ENCODE peak calls at places on chromosomes 2 and 18, in nine cellular contexts. R is activated CD8-positive, alpha-beta memory T cell treated with anti-CD3 and anti-CD28 coated beads for 24 hours; Q is GM23338; N is germinal center; G is nephron progenitor cell; X is CD4-positive, alpha-beta T cell; M is GM23248; F is amniotic epithelial cell; B is A673. J is an unnamed sample.

GRCh38 chr2:177265386-177265690 is 811 bp upstream of the NFE2L2 start:
- DNase-seq in R (no peak), Q (peak), N (no peak), G (no peak), X (peak), M (peak), F (peak), B (peak), J (no peak)

GRCh38 chr2:47007221-47007825 is 91.7 kb upstream of the MCFD2 start:
- DNase-seq in R (no peak), Q (no peak), N (no peak), G (no peak), X (no peak), M (no peak), F (no peak), B (no peak), J (no peak)

GRCh38 chr2:207473866-207474251 is 55.9 kb upstream of the CREB1 start:
- DNase-seq in R (no peak), Q (no peak), N (no peak), G (no peak), X (no peak), M (peak), F (no peak), B (no peak), J (no peak)

GRCh38 chr2:223590964-223591363 is 11.2 kb downstream of the SCG2 start:
- DNase-seq in R (no peak), Q (no peak), N (no peak), G (no peak), X (no peak), M (no peak), F (no peak), B (no peak), J (no peak)

GRCh38 chr2:74906395-74906794 is 52.0 kb upstream of the POLE4 start:
- DNase-seq in R (no peak), Q (no peak), N (no peak), G (no peak), X (no peak), M (no peak), F (no peak), B (no peak), J (no peak)

GRCh38 chr18:70271742-70272141 is 17.1 kb upstream of the SOCS6 start:
- DNase-seq in R (no peak), Q (no peak), N (no peak), G (no peak), X (no peak), M (no peak), F (no peak), B (no peak), J (no peak)

GRCh38 chr18:9612989-9613388 is 1.4 kb downstream of the PPP4R1 start:
- DNase-seq in R (no peak), Q (no peak), N (no peak), G (no peak), X (no peak), M (no peak), F (no peak), B (no peak), J (no peak)

GRCh38 chr2:210671065-210671464 is 114.7 kb downstream of the CPS1 start:
- DNase-seq in R (no peak), Q (no peak), N (no peak), G (no peak), X (no peak), M (no peak), F (no peak), B (no peak), J (no peak)

GRCh38 chr2:69935011-69935410 is 20.1 kb downstream of the MXD1 start:
- DNase-seq in R (no peak), Q (no peak), N (no peak), G (no peak), X (no peak), M (no peak), F (no peak), B (no peak), J (no peak)

GRCh38 chr2:44120428-44120827 is 48.2 kb upstream of the PPM1B start:
- DNase-seq in R (no peak), Q (no peak), N (no peak), G (no peak), X (no peak), M (peak), F (peak), B (no peak), J (no peak)

GRCh38 chr2:181074457-181074856 is 94.1 kb downstream of the UBE2E3 start:
- DNase-seq in R (no peak), Q (no peak), N (no peak), G (no peak), X (no peak), M (peak), F (no peak), B (no peak), J (no peak)

GRCh38 chr2:102251849-102252203 is 59.5 kb upstream of the IL1RL1 start:
- DNase-seq in R (no peak), Q (no peak), N (no peak), G (no peak), X (no peak), M (no peak), F (no peak), B (no peak), J (no peak)

GRCh38 chr18:36780748-36781147 is 48.1 kb downstream of the TPGS2 start:
- DNase-seq in R (no peak), Q (no peak), N (no peak), G (no peak), X (no peak), M (no peak), F (peak), B (no peak), J (no peak)

GRCh38 chr2:65281626-65282351 is 54.2 kb downstream of the ACTR2 start:
- DNase-seq in R (no peak), Q (peak), N (no peak), G (no peak), X (no peak), M (no peak), F (peak), B (peak), J (no peak)

GRCh38 chr2:675460-675859 is 1.7 kb downstream of the TMEM18 start:
- DNase-seq in R (no peak), Q (no peak), N (no peak), G (no peak), X (no peak), M (no peak), F (no peak), B (no peak), J (no peak)

GRCh38 chr18:75360941-75361340 is 66.6 kb downstream of the SMIM21 start:
- DNase-seq in R (no peak), Q (no peak), N (no peak), G (no peak), X (no peak), M (no peak), F (no peak), B (no peak), J (no peak)

GRCh38 chr2:121570665-121571055 is 40.0 kb downstream of the RNU4ATAC start:
- DNase-seq in R (no peak), Q (no peak), N (no peak), G (no peak), X (no peak), M (no peak), F (no peak), B (no peak), J (no peak)

GRCh38 chr2:60552096-60552850 is 1.2 kb downstream of the BCL11A start:
- DNase-seq in R (no peak), Q (peak), N (no peak), G (peak), X (no peak), M (peak), F (no peak), B (no peak), J (no peak)

GRCh38 chr2:55511508-55512124 is 7.9 kb upstream of the CFAP36 start:
- DNase-seq in R (no peak), Q (peak), N (no peak), G (peak), X (no peak), M (peak), F (peak), B (peak), J (no peak)

GRCh38 chr2:99810241-99810640 is 320.4 kb upstream of the REV1 start:
- DNase-seq in R (no peak), Q (no peak), N (no peak), G (no peak), X (no peak), M (no peak), F (no peak), B (no peak), J (no peak)

GRCh38 chr2:204796581-204796980 is 251.3 kb downstream of the PARD3B start:
- DNase-seq in R (no peak), Q (no peak), N (no peak), G (no peak), X (no peak), M (no peak), F (no peak), B (no peak), J (no peak)

GRCh38 chr18:51559902-51560287 is 362.4 kb upstream of the MEX3C start:
- DNase-seq in R (no peak), Q (no peak), N (no peak), G (no peak), X (no peak), M (no peak), F (no peak), B (peak), J (no peak)

GRCh38 chr18:68797901-68798300 is at the start of gene CCDC102B:
- DNase-seq in R (no peak), Q (no peak), N (no peak), G (no peak), X (no peak), M (peak), F (peak), B (peak), J (no peak)

GRCh38 chr2:129035992-129036391 is 717.3 kb upstream of the HS6ST1 start:
- DNase-seq in R (no peak), Q (no peak), N (no peak), G (no peak), X (no peak), M (no peak), F (no peak), B (no peak), J (no peak)

GRCh38 chr2:113791697-113792590 is 35.5 kb upstream of the SLC35F5 start:
- DNase-seq in R (no peak), Q (no peak), N (peak), G (no peak), X (no peak), M (peak), F (no peak), B (no peak), J (no peak)

GRCh38 chr2:197168705-197169104 is 141.9 kb downstream of the ANKRD44 start:
- DNase-seq in R (peak), Q (peak), N (peak), G (peak), X (peak), M (peak), F (peak), B (peak), J (peak)

GRCh38 chr2:55112229-55113016 is 62.2 kb upstream of the RTN4 start:
- DNase-seq in R (no peak), Q (no peak), N (no peak), G (peak), X (no peak), M (peak), F (peak), B (no peak), J (peak)

GRCh38 chr18:26480897-26481795 is 67.2 kb downstream of the KCTD1 start:
- DNase-seq in R (no peak), Q (no peak), N (no peak), G (no peak), X (no peak), M (peak), F (peak), B (peak), J (no peak)

GRCh38 chr2:64654993-64655666 is 1.4 kb upstream of the SERTAD2 start:
- DNase-seq in R (no peak), Q (no peak), N (no peak), G (no peak), X (no peak), M (peak), F (no peak), B (peak), J (no peak)

J was measured in left cardiac atrium.